ENCODE peak calls at places on chromosomes 3 and 15, in nine cellular contexts. One of them, this sample, is unnamed.

GRCh38 chr3:72260590-72260914 is 475.6 kb upstream of the PROK2 start:
- DNase-seq in fibroblast of lung: no peak
- DNase-seq in Panc1: no peak
- DNase-seq in cardiac muscle cell: no peak
- DNase-seq in H1: no peak
- DNase-seq in colonic mucosa: no peak
- DNase-seq in thoracic aorta: no peak
- DNase-seq in heart right ventricle: no peak
- DNase-seq in hepatocyte: no peak
- DNase-seq in this sample: no peak

GRCh38 chr3:108300103-108300849 is 3.9 kb downstream of the HHLA2 start:
- DNase-seq in fibroblast of lung: no peak
- DNase-seq in Panc1: no peak
- DNase-seq in cardiac muscle cell: no peak
- DNase-seq in H1: no peak
- DNase-seq in colonic mucosa: no peak
- DNase-seq in thoracic aorta: no peak
- DNase-seq in heart right ventricle: no peak
- DNase-seq in hepatocyte: no peak
- DNase-seq in this sample: no peak

GRCh38 chr3:60972599-60972998 is 278.7 kb downstream of the FHIT start:
- DNase-seq in fibroblast of lung: no peak
- DNase-seq in Panc1: no peak
- DNase-seq in cardiac muscle cell: no peak
- DNase-seq in H1: no peak
- DNase-seq in colonic mucosa: no peak
- DNase-seq in thoracic aorta: no peak
- DNase-seq in heart right ventricle: no peak
- DNase-seq in hepatocyte: no peak
- DNase-seq in this sample: no peak

GRCh38 chr3:43038010-43038409 is 58.9 kb downstream of the GASK1A start:
- DNase-seq in fibroblast of lung: no peak
- DNase-seq in Panc1: no peak
- DNase-seq in cardiac muscle cell: no peak
- DNase-seq in H1: no peak
- DNase-seq in colonic mucosa: no peak
- DNase-seq in thoracic aorta: no peak
- DNase-seq in heart right ventricle: no peak
- DNase-seq in hepatocyte: no peak
- DNase-seq in this sample: no peak

GRCh38 chr15:57153140-57153539 is 223.2 kb upstream of the CGNL1 start:
- DNase-seq in fibroblast of lung: peak; percentile 84
- DNase-seq in Panc1: no peak
- DNase-seq in cardiac muscle cell: no peak
- DNase-seq in H1: no peak
- DNase-seq in colonic mucosa: no peak
- DNase-seq in thoracic aorta: no peak
- DNase-seq in heart right ventricle: no peak
- DNase-seq in hepatocyte: peak; percentile 4
- DNase-seq in this sample: no peak

GRCh38 chr3:43294975-43295374 is 8.6 kb downstream of the SNRK start:
- DNase-seq in fibroblast of lung: no peak
- DNase-seq in Panc1: no peak
- DNase-seq in cardiac muscle cell: no peak
- DNase-seq in H1: no peak
- DNase-seq in colonic mucosa: no peak
- DNase-seq in thoracic aorta: no peak
- DNase-seq in heart right ventricle: no peak
- DNase-seq in hepatocyte: no peak
- DNase-seq in this sample: no peak

GRCh38 chr3:129827765-129828164 is 65.7 kb downstream of the TMCC1 start:
- DNase-seq in fibroblast of lung: no peak
- DNase-seq in Panc1: no peak
- DNase-seq in cardiac muscle cell: no peak
- DNase-seq in H1: no peak
- DNase-seq in colonic mucosa: no peak
- DNase-seq in thoracic aorta: no peak
- DNase-seq in heart right ventricle: no peak
- DNase-seq in hepatocyte: no peak
- DNase-seq in this sample: no peak

GRCh38 chr15:65183847-65184159 is 1.3 kb downstream of the CLPX start:
- DNase-seq in fibroblast of lung: no peak
- DNase-seq in Panc1: no peak
- DNase-seq in cardiac muscle cell: no peak
- DNase-seq in H1: no peak
- DNase-seq in colonic mucosa: no peak
- DNase-seq in thoracic aorta: no peak
- DNase-seq in heart right ventricle: no peak
- DNase-seq in hepatocyte: no peak
- DNase-seq in this sample: no peak

GRCh38 chr3:149381173-149382090 is 4.0 kb upstream of the TM4SF1 start:
- DNase-seq in fibroblast of lung: no peak
- DNase-seq in Panc1: no peak
- DNase-seq in cardiac muscle cell: no peak
- DNase-seq in H1: no peak
- DNase-seq in colonic mucosa: no peak
- DNase-seq in thoracic aorta: no peak
- DNase-seq in heart right ventricle: no peak
- DNase-seq in hepatocyte: no peak
- DNase-seq in this sample: no peak

GRCh38 chr3:122725106-122725505 is 44.5 kb downstream of the PARP14 start:
- DNase-seq in fibroblast of lung: no peak
- DNase-seq in Panc1: no peak
- DNase-seq in cardiac muscle cell: no peak
- DNase-seq in H1: no peak
- DNase-seq in colonic mucosa: no peak
- DNase-seq in thoracic aorta: no peak
- DNase-seq in heart right ventricle: no peak
- DNase-seq in hepatocyte: no peak
- DNase-seq in this sample: no peak

GRCh38 chr3:122714269-122714668 is 33.6 kb downstream of the PARP14 start:
- DNase-seq in fibroblast of lung: no peak
- DNase-seq in Panc1: no peak
- DNase-seq in cardiac muscle cell: no peak
- DNase-seq in H1: no peak
- DNase-seq in colonic mucosa: no peak
- DNase-seq in thoracic aorta: no peak
- DNase-seq in heart right ventricle: no peak
- DNase-seq in hepatocyte: no peak
- DNase-seq in this sample: no peak

GRCh38 chr3:122716667-122717066 is 36.0 kb downstream of the PARP14 start:
- DNase-seq in fibroblast of lung: no peak
- DNase-seq in Panc1: no peak
- DNase-seq in cardiac muscle cell: no peak
- DNase-seq in H1: no peak
- DNase-seq in colonic mucosa: no peak
- DNase-seq in thoracic aorta: no peak
- DNase-seq in heart right ventricle: no peak
- DNase-seq in hepatocyte: no peak
- DNase-seq in this sample: no peak

DNA sequence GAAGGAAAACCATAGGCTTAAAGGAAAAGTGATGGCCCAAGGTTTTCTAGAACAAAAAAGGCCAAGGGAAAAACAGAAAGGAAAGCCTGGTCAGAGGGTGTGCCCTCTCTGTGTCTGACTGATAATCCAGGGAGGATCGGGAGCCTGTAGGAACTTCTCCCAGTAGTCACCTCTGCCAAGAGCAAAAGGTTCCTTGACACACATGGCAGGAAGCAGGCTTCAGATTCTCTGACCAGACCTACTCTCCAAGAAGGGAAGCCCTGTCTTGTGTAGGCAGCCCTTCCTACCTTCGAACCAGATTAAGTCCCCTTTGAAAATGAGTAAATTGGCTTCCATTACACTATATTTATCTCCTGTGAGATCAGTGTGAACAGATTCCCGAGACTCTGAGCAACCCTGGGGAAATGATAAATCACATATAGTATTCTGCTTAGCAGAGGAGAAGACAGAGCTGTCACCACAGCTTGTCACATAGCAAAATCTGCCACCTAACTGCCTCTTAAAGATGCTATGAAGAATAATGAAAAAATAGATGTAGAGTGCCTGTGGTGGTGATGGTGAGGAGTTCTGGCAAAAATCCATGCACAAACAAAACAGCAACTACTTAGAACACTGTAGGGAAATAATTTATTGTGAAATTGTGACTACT is 38.8 kb downstream of the PARP14 start:
- DNase-seq in fibroblast of lung: no peak
- DNase-seq in Panc1: no peak
- DNase-seq in cardiac muscle cell: no peak
- DNase-seq in H1: no peak
- DNase-seq in colonic mucosa: no peak
- DNase-seq in thoracic aorta: no peak
- DNase-seq in heart right ventricle: no peak
- DNase-seq in hepatocyte: no peak
- DNase-seq in this sample: no peak
- H3K36me3 ChIP-seq in fibroblast of lung: no peaks in the 10 kb centered on the region
- H3K36me3 ChIP-seq in Panc1: peaks cover 2% of the 10 kb centered on the region
- H3K36me3 ChIP-seq in cardiac muscle cell: no peaks in the 10 kb centered on the region
- H3K36me3 ChIP-seq in H1: peaks cover 8% of the 10 kb centered on the region
- H3K36me3 ChIP-seq in colonic mucosa: peaks cover 14% of the 10 kb centered on the region
- H3K36me3 ChIP-seq in thoracic aorta: peaks cover 24% of the 10 kb centered on the region
- H3K36me3 ChIP-seq in heart right ventricle: peaks cover 48% of the 10 kb centered on the region
- H3K36me3 ChIP-seq in hepatocyte: no peaks in the 10 kb centered on the region
- H3K36me3 ChIP-seq in this sample: peaks cover 16% of the 10 kb centered on the region

DNA sequence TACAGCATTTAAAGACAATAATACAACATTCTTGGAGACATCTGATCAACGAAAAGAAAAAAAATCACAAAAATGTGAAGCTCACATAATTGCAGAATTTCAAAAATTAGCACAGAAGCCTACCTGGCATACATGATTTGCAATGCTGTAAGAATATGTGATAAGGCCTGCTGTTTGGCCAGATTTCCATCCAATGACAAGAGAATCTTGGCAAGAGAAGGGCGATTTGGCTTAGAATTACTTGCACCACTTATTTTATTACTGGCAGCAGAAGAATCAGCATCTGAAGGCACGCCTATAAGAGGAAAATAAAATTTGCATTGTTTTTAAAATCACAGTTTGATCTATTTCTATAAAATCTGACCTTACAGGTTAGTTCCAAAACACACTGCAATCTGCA is 70.2 kb upstream of the OCA2 start:
- DNase-seq in fibroblast of lung: no peak
- DNase-seq in Panc1: no peak
- DNase-seq in cardiac muscle cell: no peak
- DNase-seq in H1: no peak
- DNase-seq in colonic mucosa: no peak
- DNase-seq in thoracic aorta: no peak
- DNase-seq in heart right ventricle: no peak
- DNase-seq in hepatocyte: no peak
- DNase-seq in this sample: no peak
- H3K4me3 ChIP-seq in fibroblast of lung: no peak overlapping the region
- H3K4me3 ChIP-seq in Panc1: no peak overlapping the region
- H3K4me3 ChIP-seq in cardiac muscle cell: no peak overlapping the region
- H3K4me3 ChIP-seq in H1: no peak overlapping the region
- H3K4me3 ChIP-seq in colonic mucosa: no peak overlapping the region
- H3K4me3 ChIP-seq in thoracic aorta: no peak overlapping the region
- H3K4me3 ChIP-seq in heart right ventricle: no peak overlapping the region
- H3K4me3 ChIP-seq in hepatocyte: no peak overlapping the region
- H3K4me3 ChIP-seq in this sample: no peak overlapping the region

GRCh38 chr15:40937762-40938529 is 8.8 kb downstream of the DLL4 start:
- DNase-seq in fibroblast of lung: no peak
- DNase-seq in Panc1: no peak
- DNase-seq in cardiac muscle cell: no peak
- DNase-seq in H1: no peak
- DNase-seq in colonic mucosa: no peak
- DNase-seq in thoracic aorta: no peak
- DNase-seq in heart right ventricle: no peak
- DNase-seq in hepatocyte: no peak
- DNase-seq in this sample: no peak
- TF ChIP-seq CTCF in fibroblast of lung: no peak
- TF ChIP-seq CTCF in Panc1: peak; percentile 74
- TF ChIP-seq CTCF in cardiac muscle cell: peak; percentile 4
- TF ChIP-seq CTCF in H1: no peak
- TF ChIP-seq CTCF in colonic mucosa: no peak
- TF ChIP-seq CTCF in thoracic aorta: peak; percentile 15
- TF ChIP-seq CTCF in heart right ventricle: peak; percentile 45
- TF ChIP-seq CTCF in hepatocyte: no peak
- TF ChIP-seq CTCF in this sample: peak; percentile 82

DNA sequence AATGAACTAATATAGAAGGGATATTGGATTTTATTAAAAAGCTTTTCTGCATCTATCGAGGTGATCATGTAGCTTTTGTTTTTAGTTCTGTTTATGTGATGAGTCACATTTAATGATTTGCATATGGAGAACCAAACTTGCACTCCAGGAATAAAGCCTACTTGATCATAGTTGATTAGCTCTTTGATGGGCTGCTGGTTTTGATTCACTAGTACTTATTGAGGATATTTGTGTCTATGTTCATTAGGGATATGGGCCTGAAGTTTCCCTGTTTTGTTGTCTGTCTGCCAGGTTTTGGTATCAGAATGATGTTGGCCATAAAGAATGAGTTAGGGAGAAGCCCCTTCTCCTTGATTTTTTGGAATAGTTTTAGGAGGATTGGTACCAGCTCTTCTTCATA is 310.7 kb downstream of the ARPP21 start:
- DNase-seq in fibroblast of lung: no peak
- DNase-seq in Panc1: no peak
- DNase-seq in cardiac muscle cell: no peak
- DNase-seq in H1: no peak
- DNase-seq in colonic mucosa: no peak
- DNase-seq in thoracic aorta: no peak
- DNase-seq in heart right ventricle: no peak
- DNase-seq in hepatocyte: no peak
- DNase-seq in this sample: no peak
- H3K36me3 ChIP-seq in fibroblast of lung: no peaks in the 10 kb centered on the region
- H3K36me3 ChIP-seq in Panc1: no peaks in the 10 kb centered on the region
- H3K36me3 ChIP-seq in cardiac muscle cell: no peaks in the 10 kb centered on the region
- H3K36me3 ChIP-seq in H1: no peaks in the 10 kb centered on the region
- H3K36me3 ChIP-seq in colonic mucosa: no peaks in the 10 kb centered on the region
- H3K36me3 ChIP-seq in thoracic aorta: no peaks in the 10 kb centered on the region
- H3K36me3 ChIP-seq in heart right ventricle: no peaks in the 10 kb centered on the region
- H3K36me3 ChIP-seq in hepatocyte: no peaks in the 10 kb centered on the region
- H3K36me3 ChIP-seq in this sample: no peaks in the 10 kb centered on the region

GRCh38 chr3:58105196-58105595 is 97.0 kb downstream of the FLNB start:
- DNase-seq in fibroblast of lung: no peak
- DNase-seq in Panc1: no peak
- DNase-seq in cardiac muscle cell: no peak
- DNase-seq in H1: no peak
- DNase-seq in colonic mucosa: no peak
- DNase-seq in thoracic aorta: no peak
- DNase-seq in heart right ventricle: no peak
- DNase-seq in hepatocyte: no peak
- DNase-seq in this sample: no peak
- H3K4me3 ChIP-seq in fibroblast of lung: no peak overlapping the region
- H3K4me3 ChIP-seq in Panc1: no peak overlapping the region
- H3K4me3 ChIP-seq in cardiac muscle cell: no peak overlapping the region
- H3K4me3 ChIP-seq in H1: no peak overlapping the region
- H3K4me3 ChIP-seq in colonic mucosa: no peak overlapping the region
- H3K4me3 ChIP-seq in thoracic aorta: no peak overlapping the region
- H3K4me3 ChIP-seq in heart right ventricle: no peak overlapping the region
- H3K4me3 ChIP-seq in hepatocyte: no peak overlapping the region
- H3K4me3 ChIP-seq in this sample: no peak overlapping the region

DNA sequence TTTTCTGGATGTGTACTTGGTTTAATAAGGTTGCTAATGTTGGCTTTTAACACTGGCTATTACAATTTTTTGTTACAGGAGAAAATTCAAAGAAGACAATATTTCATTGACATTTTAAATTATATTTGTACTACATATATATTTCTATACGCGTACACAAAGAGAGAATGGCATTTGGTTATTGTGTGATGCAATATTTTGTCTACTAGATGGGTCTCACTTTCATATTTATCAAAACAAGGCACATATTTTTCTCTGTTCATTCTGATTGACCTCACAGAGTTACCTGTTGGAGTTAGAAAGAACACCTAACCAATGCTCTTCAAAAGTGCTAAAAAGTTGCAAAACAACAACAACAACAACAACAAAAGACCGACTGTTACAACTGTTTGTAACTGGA is 50.2 kb upstream of the VGLL3 start:
- DNase-seq in fibroblast of lung: no peak
- DNase-seq in Panc1: no peak
- DNase-seq in cardiac muscle cell: no peak
- DNase-seq in H1: no peak
- DNase-seq in colonic mucosa: no peak
- DNase-seq in thoracic aorta: no peak
- DNase-seq in heart right ventricle: no peak
- DNase-seq in hepatocyte: no peak
- DNase-seq in this sample: no peak
- TF ChIP-seq CTCF in fibroblast of lung: no peak
- TF ChIP-seq CTCF in Panc1: no peak
- TF ChIP-seq CTCF in cardiac muscle cell: no peak
- TF ChIP-seq CTCF in H1: no peak
- TF ChIP-seq CTCF in colonic mucosa: no peak
- TF ChIP-seq CTCF in thoracic aorta: no peak
- TF ChIP-seq CTCF in heart right ventricle: no peak
- TF ChIP-seq CTCF in hepatocyte: no peak
- TF ChIP-seq CTCF in this sample: no peak